ENCODE peak calls at places on chromosomes 3 and 15, in nine cellular contexts. One of them, this sample, is unnamed.

GRCh38 chr3:52398670-52399081 is 46.2 kb downstream of the SEMA3G start:
- DNase-seq in endothelial cell: no peak
- DNase-seq in RPMI8226: no peak
- DNase-seq in NCI-H1930: no peak
- DNase-seq in stomach: no peak
- DNase-seq in activated CD4-positive, alpha-beta T cell treated with anti-CD3 and anti-CD28 coated beads for 48 hours: no peak
- DNase-seq in stimulated activated CD4-positive, alpha-beta T cell treated with anti-CD3 and anti-CD28 coated beads, Interleukin-2, amount 100 ng/mL, for 48 hours: no peak
- DNase-seq in NCI-H345: no peak
- DNase-seq in retina: no peak
- DNase-seq in this sample: no peak

GRCh38 chr15:95196176-95196915 is 965.0 kb downstream of the MCTP2 start:
- DNase-seq in endothelial cell: no peak
- DNase-seq in RPMI8226: peak
- DNase-seq in NCI-H1930: no peak
- DNase-seq in stomach: no peak
- DNase-seq in activated CD4-positive, alpha-beta T cell treated with anti-CD3 and anti-CD28 coated beads for 48 hours: no peak
- DNase-seq in stimulated activated CD4-positive, alpha-beta T cell treated with anti-CD3 and anti-CD28 coated beads, Interleukin-2, amount 100 ng/mL, for 48 hours: no peak
- DNase-seq in NCI-H345: no peak
- DNase-seq in retina: no peak
- DNase-seq in this sample: no peak

GRCh38 chr15:75107905-75108838 is 84.8 kb downstream of the PPCDC start:
- DNase-seq in endothelial cell: no peak
- DNase-seq in RPMI8226: peak
- DNase-seq in NCI-H1930: no peak
- DNase-seq in stomach: peak
- DNase-seq in activated CD4-positive, alpha-beta T cell treated with anti-CD3 and anti-CD28 coated beads for 48 hours: peak
- DNase-seq in stimulated activated CD4-positive, alpha-beta T cell treated with anti-CD3 and anti-CD28 coated beads, Interleukin-2, amount 100 ng/mL, for 48 hours: peak
- DNase-seq in NCI-H345: no peak
- DNase-seq in retina: no peak
- DNase-seq in this sample: no peak

GRCh38 chr3:74409066-74409465 is 205.4 kb downstream of the CNTN3 start:
- DNase-seq in endothelial cell: no peak
- DNase-seq in RPMI8226: no peak
- DNase-seq in NCI-H1930: no peak
- DNase-seq in stomach: no peak
- DNase-seq in activated CD4-positive, alpha-beta T cell treated with anti-CD3 and anti-CD28 coated beads for 48 hours: no peak
- DNase-seq in stimulated activated CD4-positive, alpha-beta T cell treated with anti-CD3 and anti-CD28 coated beads, Interleukin-2, amount 100 ng/mL, for 48 hours: no peak
- DNase-seq in NCI-H345: no peak
- DNase-seq in retina: no peak
- DNase-seq in this sample: no peak

GRCh38 chr3:48694610-48695051 is 8.9 kb upstream of the NCKIPSD start:
- DNase-seq in endothelial cell: no peak
- DNase-seq in RPMI8226: no peak
- DNase-seq in NCI-H1930: no peak
- DNase-seq in stomach: peak
- DNase-seq in activated CD4-positive, alpha-beta T cell treated with anti-CD3 and anti-CD28 coated beads for 48 hours: no peak
- DNase-seq in stimulated activated CD4-positive, alpha-beta T cell treated with anti-CD3 and anti-CD28 coated beads, Interleukin-2, amount 100 ng/mL, for 48 hours: no peak
- DNase-seq in NCI-H345: peak
- DNase-seq in retina: no peak
- DNase-seq in this sample: no peak

GRCh38 chr3:118495243-118495642 is 539.4 kb downstream of the IGSF11 start:
- DNase-seq in endothelial cell: no peak
- DNase-seq in RPMI8226: no peak
- DNase-seq in NCI-H1930: no peak
- DNase-seq in stomach: no peak
- DNase-seq in activated CD4-positive, alpha-beta T cell treated with anti-CD3 and anti-CD28 coated beads for 48 hours: no peak
- DNase-seq in stimulated activated CD4-positive, alpha-beta T cell treated with anti-CD3 and anti-CD28 coated beads, Interleukin-2, amount 100 ng/mL, for 48 hours: no peak
- DNase-seq in NCI-H345: no peak
- DNase-seq in retina: no peak
- DNase-seq in this sample: no peak

GRCh38 chr3:143786229-143787199 is 61.8 kb downstream of the SLC9A9 start:
- DNase-seq in endothelial cell: no peak
- DNase-seq in RPMI8226: no peak
- DNase-seq in NCI-H1930: no peak
- DNase-seq in stomach: peak
- DNase-seq in activated CD4-positive, alpha-beta T cell treated with anti-CD3 and anti-CD28 coated beads for 48 hours: no peak
- DNase-seq in stimulated activated CD4-positive, alpha-beta T cell treated with anti-CD3 and anti-CD28 coated beads, Interleukin-2, amount 100 ng/mL, for 48 hours: no peak
- DNase-seq in NCI-H345: no peak
- DNase-seq in retina: no peak
- DNase-seq in this sample: no peak

GRCh38 chr3:114104414-114104813 is 47.9 kb downstream of the QTRT2 start:
- DNase-seq in endothelial cell: no peak
- DNase-seq in RPMI8226: no peak
- DNase-seq in NCI-H1930: no peak
- DNase-seq in stomach: no peak
- DNase-seq in activated CD4-positive, alpha-beta T cell treated with anti-CD3 and anti-CD28 coated beads for 48 hours: no peak
- DNase-seq in stimulated activated CD4-positive, alpha-beta T cell treated with anti-CD3 and anti-CD28 coated beads, Interleukin-2, amount 100 ng/mL, for 48 hours: no peak
- DNase-seq in NCI-H345: no peak
- DNase-seq in retina: no peak
- DNase-seq in this sample: no peak

GRCh38 chr3:95341314-95341713 is 1278.5 kb downstream of the NSUN3 start:
- DNase-seq in endothelial cell: no peak
- DNase-seq in RPMI8226: no peak
- DNase-seq in NCI-H1930: no peak
- DNase-seq in stomach: no peak
- DNase-seq in activated CD4-positive, alpha-beta T cell treated with anti-CD3 and anti-CD28 coated beads for 48 hours: no peak
- DNase-seq in stimulated activated CD4-positive, alpha-beta T cell treated with anti-CD3 and anti-CD28 coated beads, Interleukin-2, amount 100 ng/mL, for 48 hours: no peak
- DNase-seq in NCI-H345: no peak
- DNase-seq in retina: no peak
- DNase-seq in this sample: no peak

GRCh38 chr15:58980351-58980939 is 7.0 kb upstream of the RNF111 start:
- DNase-seq in endothelial cell: no peak
- DNase-seq in RPMI8226: peak
- DNase-seq in NCI-H1930: no peak
- DNase-seq in stomach: no peak
- DNase-seq in activated CD4-positive, alpha-beta T cell treated with anti-CD3 and anti-CD28 coated beads for 48 hours: no peak
- DNase-seq in stimulated activated CD4-positive, alpha-beta T cell treated with anti-CD3 and anti-CD28 coated beads, Interleukin-2, amount 100 ng/mL, for 48 hours: no peak
- DNase-seq in NCI-H345: peak
- DNase-seq in retina: no peak
- DNase-seq in this sample: peak

GRCh38 chr3:27905625-27906024 is 183.5 kb upstream of the EOMES start:
- DNase-seq in endothelial cell: no peak
- DNase-seq in RPMI8226: no peak
- DNase-seq in NCI-H1930: no peak
- DNase-seq in stomach: no peak
- DNase-seq in activated CD4-positive, alpha-beta T cell treated with anti-CD3 and anti-CD28 coated beads for 48 hours: peak
- DNase-seq in stimulated activated CD4-positive, alpha-beta T cell treated with anti-CD3 and anti-CD28 coated beads, Interleukin-2, amount 100 ng/mL, for 48 hours: no peak
- DNase-seq in NCI-H345: no peak
- DNase-seq in retina: no peak
- DNase-seq in this sample: peak

GRCh38 chr3:64049832-64050231 is 26.5 kb upstream of the PSMD6 start:
- DNase-seq in endothelial cell: no peak
- DNase-seq in RPMI8226: no peak
- DNase-seq in NCI-H1930: no peak
- DNase-seq in stomach: no peak
- DNase-seq in activated CD4-positive, alpha-beta T cell treated with anti-CD3 and anti-CD28 coated beads for 48 hours: no peak
- DNase-seq in stimulated activated CD4-positive, alpha-beta T cell treated with anti-CD3 and anti-CD28 coated beads, Interleukin-2, amount 100 ng/mL, for 48 hours: no peak
- DNase-seq in NCI-H345: no peak
- DNase-seq in retina: no peak
- DNase-seq in this sample: peak

GRCh38 chr3:151479452-151479851 is 18.6 kb upstream of the IGSF10 start:
- DNase-seq in endothelial cell: no peak
- DNase-seq in RPMI8226: no peak
- DNase-seq in NCI-H1930: no peak
- DNase-seq in stomach: no peak
- DNase-seq in activated CD4-positive, alpha-beta T cell treated with anti-CD3 and anti-CD28 coated beads for 48 hours: no peak
- DNase-seq in stimulated activated CD4-positive, alpha-beta T cell treated with anti-CD3 and anti-CD28 coated beads, Interleukin-2, amount 100 ng/mL, for 48 hours: no peak
- DNase-seq in NCI-H345: no peak
- DNase-seq in retina: no peak
- DNase-seq in this sample: no peak

GRCh38 chr15:88741671-88742070 is 61.6 kb upstream of the ACAN start:
- DNase-seq in endothelial cell: no peak
- DNase-seq in RPMI8226: no peak
- DNase-seq in NCI-H1930: no peak
- DNase-seq in stomach: no peak
- DNase-seq in activated CD4-positive, alpha-beta T cell treated with anti-CD3 and anti-CD28 coated beads for 48 hours: no peak
- DNase-seq in stimulated activated CD4-positive, alpha-beta T cell treated with anti-CD3 and anti-CD28 coated beads, Interleukin-2, amount 100 ng/mL, for 48 hours: no peak
- DNase-seq in NCI-H345: no peak
- DNase-seq in retina: no peak
- DNase-seq in this sample: no peak

GRCh38 chr3:129650256-129650872 is 43.9 kb upstream of the PLXND1 start:
- DNase-seq in endothelial cell: peak
- DNase-seq in RPMI8226: peak
- DNase-seq in NCI-H1930: no peak
- DNase-seq in stomach: peak
- DNase-seq in activated CD4-positive, alpha-beta T cell treated with anti-CD3 and anti-CD28 coated beads for 48 hours: peak
- DNase-seq in stimulated activated CD4-positive, alpha-beta T cell treated with anti-CD3 and anti-CD28 coated beads, Interleukin-2, amount 100 ng/mL, for 48 hours: peak
- DNase-seq in NCI-H345: no peak
- DNase-seq in retina: peak
- DNase-seq in this sample: peak

GRCh38 chr15:70761931-70762468 is 1.4 kb downstream of the UACA start:
- DNase-seq in endothelial cell: no peak
- DNase-seq in RPMI8226: no peak
- DNase-seq in NCI-H1930: no peak
- DNase-seq in stomach: no peak
- DNase-seq in activated CD4-positive, alpha-beta T cell treated with anti-CD3 and anti-CD28 coated beads for 48 hours: no peak
- DNase-seq in stimulated activated CD4-positive, alpha-beta T cell treated with anti-CD3 and anti-CD28 coated beads, Interleukin-2, amount 100 ng/mL, for 48 hours: no peak
- DNase-seq in NCI-H345: no peak
- DNase-seq in retina: no peak
- DNase-seq in this sample: no peak

GRCh38 chr3:21502631-21503030 is 248.4 kb downstream of the ZNF385D start:
- DNase-seq in endothelial cell: no peak
- DNase-seq in RPMI8226: no peak
- DNase-seq in NCI-H1930: no peak
- DNase-seq in stomach: no peak
- DNase-seq in activated CD4-positive, alpha-beta T cell treated with anti-CD3 and anti-CD28 coated beads for 48 hours: no peak
- DNase-seq in stimulated activated CD4-positive, alpha-beta T cell treated with anti-CD3 and anti-CD28 coated beads, Interleukin-2, amount 100 ng/mL, for 48 hours: no peak
- DNase-seq in NCI-H345: no peak
- DNase-seq in retina: no peak
- DNase-seq in this sample: no peak

GRCh38 chr15:68640791-68641331 is 62.1 kb downstream of the CORO2B start:
- DNase-seq in endothelial cell: no peak
- DNase-seq in RPMI8226: no peak
- DNase-seq in NCI-H1930: no peak
- DNase-seq in stomach: no peak
- DNase-seq in activated CD4-positive, alpha-beta T cell treated with anti-CD3 and anti-CD28 coated beads for 48 hours: no peak
- DNase-seq in stimulated activated CD4-positive, alpha-beta T cell treated with anti-CD3 and anti-CD28 coated beads, Interleukin-2, amount 100 ng/mL, for 48 hours: no peak
- DNase-seq in NCI-H345: peak
- DNase-seq in retina: peak
- DNase-seq in this sample: no peak

GRCh38 chr3:60140160-60140559 is 1090.3 kb upstream of the CFAP20DC start:
- DNase-seq in endothelial cell: no peak
- DNase-seq in RPMI8226: no peak
- DNase-seq in NCI-H1930: no peak
- DNase-seq in stomach: no peak
- DNase-seq in activated CD4-positive, alpha-beta T cell treated with anti-CD3 and anti-CD28 coated beads for 48 hours: peak
- DNase-seq in stimulated activated CD4-positive, alpha-beta T cell treated with anti-CD3 and anti-CD28 coated beads, Interleukin-2, amount 100 ng/mL, for 48 hours: no peak
- DNase-seq in NCI-H345: no peak
- DNase-seq in retina: no peak
- DNase-seq in this sample: no peak

GRCh38 chr15:75945953-75946352 is 42.3 kb downstream of the FBXO22 start:
- DNase-seq in endothelial cell: no peak
- DNase-seq in RPMI8226: no peak
- DNase-seq in NCI-H1930: no peak
- DNase-seq in stomach: no peak
- DNase-seq in activated CD4-positive, alpha-beta T cell treated with anti-CD3 and anti-CD28 coated beads for 48 hours: no peak
- DNase-seq in stimulated activated CD4-positive, alpha-beta T cell treated with anti-CD3 and anti-CD28 coated beads, Interleukin-2, amount 100 ng/mL, for 48 hours: no peak
- DNase-seq in NCI-H345: no peak
- DNase-seq in retina: no peak
- DNase-seq in this sample: no peak

GRCh38 chr3:175741951-175742350 is 882.8 kb downstream of the NAALADL2 start:
- DNase-seq in endothelial cell: no peak
- DNase-seq in RPMI8226: no peak
- DNase-seq in NCI-H1930: no peak
- DNase-seq in stomach: no peak
- DNase-seq in activated CD4-positive, alpha-beta T cell treated with anti-CD3 and anti-CD28 coated beads for 48 hours: no peak
- DNase-seq in stimulated activated CD4-positive, alpha-beta T cell treated with anti-CD3 and anti-CD28 coated beads, Interleukin-2, amount 100 ng/mL, for 48 hours: no peak
- DNase-seq in NCI-H345: no peak
- DNase-seq in retina: no peak
- DNase-seq in this sample: no peak

GRCh38 chr3:132342615-132343014 is 25.4 kb downstream of the ACP3 start:
- DNase-seq in endothelial cell: no peak
- DNase-seq in RPMI8226: no peak
- DNase-seq in NCI-H1930: no peak
- DNase-seq in stomach: no peak
- DNase-seq in activated CD4-positive, alpha-beta T cell treated with anti-CD3 and anti-CD28 coated beads for 48 hours: no peak
- DNase-seq in stimulated activated CD4-positive, alpha-beta T cell treated with anti-CD3 and anti-CD28 coated beads, Interleukin-2, amount 100 ng/mL, for 48 hours: no peak
- DNase-seq in NCI-H345: no peak
- DNase-seq in retina: no peak
- DNase-seq in this sample: no peak

GRCh38 chr3:99634881-99635280 is 3.5 kb upstream of the COL8A1 start:
- DNase-seq in endothelial cell: no peak
- DNase-seq in RPMI8226: no peak
- DNase-seq in NCI-H1930: no peak
- DNase-seq in stomach: no peak
- DNase-seq in activated CD4-positive, alpha-beta T cell treated with anti-CD3 and anti-CD28 coated beads for 48 hours: no peak
- DNase-seq in stimulated activated CD4-positive, alpha-beta T cell treated with anti-CD3 and anti-CD28 coated beads, Interleukin-2, amount 100 ng/mL, for 48 hours: no peak
- DNase-seq in NCI-H345: no peak
- DNase-seq in retina: no peak
- DNase-seq in this sample: no peak

GRCh38 chr15:41498657-41499056 is 5.0 kb downstream of the ITPKA start:
- DNase-seq in endothelial cell: no peak
- DNase-seq in RPMI8226: no peak
- DNase-seq in NCI-H1930: no peak
- DNase-seq in stomach: no peak
- DNase-seq in activated CD4-positive, alpha-beta T cell treated with anti-CD3 and anti-CD28 coated beads for 48 hours: no peak
- DNase-seq in stimulated activated CD4-positive, alpha-beta T cell treated with anti-CD3 and anti-CD28 coated beads, Interleukin-2, amount 100 ng/mL, for 48 hours: no peak
- DNase-seq in NCI-H345: no peak
- DNase-seq in retina: no peak
- DNase-seq in this sample: no peak

GRCh38 chr3:57559526-57559925 is 3.5 kb downstream of the PDE12 start:
- DNase-seq in endothelial cell: no peak
- DNase-seq in RPMI8226: no peak
- DNase-seq in NCI-H1930: no peak
- DNase-seq in stomach: no peak
- DNase-seq in activated CD4-positive, alpha-beta T cell treated with anti-CD3 and anti-CD28 coated beads for 48 hours: no peak
- DNase-seq in stimulated activated CD4-positive, alpha-beta T cell treated with anti-CD3 and anti-CD28 coated beads, Interleukin-2, amount 100 ng/mL, for 48 hours: no peak
- DNase-seq in NCI-H345: no peak
- DNase-seq in retina: no peak
- DNase-seq in this sample: no peak

GRCh38 chr15:62592920-62593319 is 427.8 kb upstream of the C2CD4B start:
- DNase-seq in endothelial cell: no peak
- DNase-seq in RPMI8226: no peak
- DNase-seq in NCI-H1930: no peak
- DNase-seq in stomach: no peak
- DNase-seq in activated CD4-positive, alpha-beta T cell treated with anti-CD3 and anti-CD28 coated beads for 48 hours: no peak
- DNase-seq in stimulated activated CD4-positive, alpha-beta T cell treated with anti-CD3 and anti-CD28 coated beads, Interleukin-2, amount 100 ng/mL, for 48 hours: no peak
- DNase-seq in NCI-H345: no peak
- DNase-seq in retina: no peak
- DNase-seq in this sample: no peak

GRCh38 chr3:153138267-153139210 is 23.5 kb upstream of the RAP2B start:
- DNase-seq in endothelial cell: no peak
- DNase-seq in RPMI8226: peak
- DNase-seq in NCI-H1930: no peak
- DNase-seq in stomach: peak
- DNase-seq in activated CD4-positive, alpha-beta T cell treated with anti-CD3 and anti-CD28 coated beads for 48 hours: peak
- DNase-seq in stimulated activated CD4-positive, alpha-beta T cell treated with anti-CD3 and anti-CD28 coated beads, Interleukin-2, amount 100 ng/mL, for 48 hours: peak
- DNase-seq in NCI-H345: no peak
- DNase-seq in retina: no peak
- DNase-seq in this sample: peak